ENCODE peak calls at places on chromosomes 4 and X, in six cellular contexts. G, C, X, I, U and E are unnamed samples.

GRCh38 chrX:110755061-110755460 is 40.6 kb downstream of the CHRDL1 start:
- DNase-seq in G (no peak), C (no peak), X (no peak), I (no peak), U (no peak), E (no peak)

GRCh38 chr4:3314706-3315260 is 22.0 kb downstream of the RGS12 start:
- DNase-seq in G (peak; percentile 16), C (no peak), X (no peak), I (no peak), U (no peak), E (no peak)

GRCh38 chr4:76951333-76952033 is 1.9 kb downstream of the SEPTIN11 start:
- DNase-seq in G (no peak), C (no peak), X (no peak), I (no peak), U (no peak), E (no peak)

GRCh38 chrX:119981286-119982070 is 37.9 kb upstream of the NKAP start:
- DNase-seq in G (peak; percentile 60), C (no peak), X (peak; percentile 65), I (peak; percentile 49), U (no peak), E (no peak)

GRCh38 chrX:115642895-115643530 is 82.0 kb downstream of the PLS3 start:
- DNase-seq in G (no peak), C (no peak), X (peak; percentile 14), I (peak; percentile 52), U (no peak), E (peak; percentile 68)

GRCh38 chr4:95929448-95930064 is 89.7 kb downstream of the PDHA2 start:
- DNase-seq in G (no peak), C (no peak), X (peak; percentile 35), I (no peak), U (no peak), E (no peak)

GRCh38 chr4:143773998-143774898 is 73.8 kb upstream of the FREM3 start:
- DNase-seq in G (peak; percentile 76), C (no peak), X (peak; percentile 68), I (peak; percentile 72), U (no peak), E (peak; percentile 32)

GRCh38 chr4:80069108-80069836 is 3.8 kb downstream of the ANTXR2 start:
- DNase-seq in G (no peak), C (no peak), X (no peak), I (no peak), U (no peak), E (no peak)

GRCh38 chr4:125770814-125771398 is 456.2 kb downstream of the FAT4 start:
- DNase-seq in G (no peak), C (no peak), X (no peak), I (no peak), U (no peak), E (no peak)

GRCh38 chr4:175339100-175339707 is 421.0 kb downstream of the ADAM29 start:
- DNase-seq in G (no peak), C (no peak), X (no peak), I (no peak), U (no peak), E (no peak)

GRCh38 chrX:87299563-87300160 is 217.9 kb upstream of the KLHL4 start:
- DNase-seq in G (no peak), C (no peak), X (peak; percentile 16), I (peak; percentile 4), U (no peak), E (no peak)

GRCh38 chr4:6909113-6909969 is at the start of gene TBC1D14:
- DNase-seq in G (peak; percentile 89), C (peak; percentile 89), X (peak; percentile 89), I (peak; percentile 91), U (peak; percentile 90), E (peak; percentile 65)

GRCh38 chrX:13994104-13994503 is 35.6 kb downstream of the GEMIN8 start:
- DNase-seq in G (no peak), C (no peak), X (no peak), I (no peak), U (no peak), E (no peak)

GRCh38 chr4:32022071-32022470 is 1301.9 kb downstream of the PCDH7 start:
- DNase-seq in G (no peak), C (no peak), X (no peak), I (no peak), U (no peak), E (no peak)

GRCh38 chr4:187685247-187685646 is 310.3 kb upstream of the ZFP42 start:
- DNase-seq in G (no peak), C (no peak), X (no peak), I (no peak), U (no peak), E (no peak)

GRCh38 chr4:11487876-11488545 is 59.3 kb upstream of the HS3ST1 start:
- DNase-seq in G (no peak), C (no peak), X (no peak), I (no peak), U (no peak), E (no peak)

GRCh38 chr4:2105559-2105958 is 46.4 kb downstream of the NAT8L start:
- DNase-seq in G (no peak), C (no peak), X (no peak), I (no peak), U (no peak), E (no peak)

GRCh38 chr4:181261279-181261678 is 981.9 kb upstream of the TENM3 start:
- DNase-seq in G (no peak), C (no peak), X (peak; percentile 10), I (no peak), U (no peak), E (no peak)

GRCh38 chrX:139429913-139430312 is 100.6 kb upstream of the F9 start:
- DNase-seq in G (no peak), C (no peak), X (no peak), I (no peak), U (no peak), E (no peak)

GRCh38 chrX:31656013-31656412 is 584.2 kb upstream of the FTHL17 start:
- DNase-seq in G (no peak), C (no peak), X (no peak), I (no peak), U (no peak), E (no peak)

GRCh38 chr4:3073158-3074077 is 920 bp downstream of the HTT-AS start:
- DNase-seq in G (peak; percentile 45), C (peak; percentile 23), X (no peak), I (no peak), U (no peak), E (no peak)

GRCh38 chrX:130114141-130114561 is 3.9 kb upstream of the ELF4 start:
- DNase-seq in G (no peak), C (no peak), X (no peak), I (no peak), U (no peak), E (no peak)

DNA sequence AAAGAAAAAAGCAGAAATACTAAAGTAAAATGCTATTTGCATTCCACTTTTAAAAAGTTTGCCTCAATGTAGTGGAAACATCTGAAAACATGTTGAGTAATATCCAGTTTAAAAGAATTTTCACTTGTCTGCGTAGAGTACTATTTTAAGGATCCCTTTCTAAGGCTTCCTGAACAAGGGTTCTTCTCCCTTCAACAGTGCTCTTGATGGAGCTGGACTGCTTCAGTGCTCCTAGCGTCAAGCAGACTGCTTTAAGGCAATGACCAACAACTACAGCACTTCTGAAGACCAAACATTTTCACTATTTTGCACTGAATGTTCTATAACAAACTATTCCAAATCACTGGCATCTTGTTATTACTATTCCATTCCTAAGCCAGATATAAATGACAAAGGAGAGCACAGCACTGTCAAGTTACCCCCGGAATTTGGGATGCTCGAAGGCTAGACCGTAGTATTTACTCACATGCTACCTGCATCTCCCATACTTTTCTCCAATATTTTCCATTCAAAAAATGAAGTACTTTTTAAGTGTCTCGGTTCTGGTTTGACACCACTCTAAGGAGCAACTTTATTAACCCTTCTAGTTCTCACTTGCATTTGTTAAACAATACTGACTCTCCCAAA is 36.1 kb downstream of the TMEM165 start:
- DNase-seq in G (no peak), C (no peak), X (no peak), I (no peak), U (no peak), E (no peak)
- TF ChIP-seq CTCF in G (no peak), C (no peak), X (no peak), I (no peak), U (no peak), E (no peak)

DNA sequence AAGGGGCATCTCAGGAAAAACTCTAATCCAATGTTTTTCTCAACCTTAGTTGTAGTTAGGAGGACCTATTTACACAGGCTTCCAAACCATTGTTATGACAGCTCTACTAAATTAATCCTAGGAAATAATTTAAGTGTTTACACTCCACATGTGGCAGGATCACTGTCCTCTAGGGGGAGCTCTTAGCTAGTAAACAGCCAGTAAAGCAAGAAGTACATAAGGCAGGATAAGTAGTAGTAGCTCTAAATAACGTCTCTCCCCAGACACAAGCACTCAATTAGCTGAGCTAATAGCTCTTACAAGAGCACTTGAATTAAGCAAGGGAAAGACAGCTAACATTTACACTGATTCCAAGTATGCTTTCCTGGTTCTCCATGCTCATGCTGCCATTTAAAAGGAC is 37.3 kb downstream of the NUDT11 start:
- DNase-seq in G (no peak), C (no peak), X (peak; percentile 54), I (peak; percentile 8), U (no peak), E (no peak)
- TF ChIP-seq CTCF in G (peak; percentile 69), C (peak; percentile 34), X (peak; percentile 75), I (peak; percentile 15), U (peak; percentile 26), E (peak; percentile 41)

GRCh38 chrX:135698924-135699323 is 14.5 kb upstream of the CT45A1 start:
- DNase-seq in G (no peak), C (no peak), X (no peak), I (no peak), U (no peak), E (no peak)

GRCh38 chrX:135695471-135695870 is 18.0 kb upstream of the CT45A1 start:
- DNase-seq in G (no peak), C (no peak), X (no peak), I (no peak), U (no peak), E (no peak)

DNA sequence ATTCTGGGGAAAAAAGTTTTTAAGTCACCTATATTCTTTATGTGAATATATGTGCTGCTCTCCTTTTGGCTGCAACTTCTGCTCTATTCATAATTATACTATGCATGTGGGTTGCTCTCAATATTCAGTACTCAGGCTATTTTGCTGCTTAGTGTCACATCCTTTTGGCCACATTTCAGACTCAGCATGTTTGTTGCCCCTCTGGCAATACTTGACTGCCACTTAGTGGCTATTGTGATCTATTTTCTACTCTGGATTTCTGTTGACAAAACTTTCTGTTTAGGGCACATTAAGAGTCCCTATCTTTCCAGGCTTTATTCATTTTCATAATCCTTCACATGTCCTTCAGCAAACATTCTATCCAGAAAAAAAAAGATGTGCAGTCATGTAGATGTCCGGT is 15.8 kb upstream of the CT45A1 start:
- DNase-seq in G (no peak), C (no peak), X (no peak), I (no peak), U (no peak), E (no peak)
- TF ChIP-seq CTCF in G (no peak), C (peak; percentile 12), X (peak; percentile 18), I (no peak), U (no peak), E (no peak)

GRCh38 chrX:17359500-17359899 is 15.5 kb upstream of the NHS start:
- DNase-seq in G (no peak), C (no peak), X (no peak), I (no peak), U (no peak), E (no peak)

GRCh38 chrX:17355976-17356375 is 19.0 kb upstream of the NHS start:
- DNase-seq in G (peak; percentile 32), C (no peak), X (no peak), I (no peak), U (no peak), E (no peak)

DNA sequence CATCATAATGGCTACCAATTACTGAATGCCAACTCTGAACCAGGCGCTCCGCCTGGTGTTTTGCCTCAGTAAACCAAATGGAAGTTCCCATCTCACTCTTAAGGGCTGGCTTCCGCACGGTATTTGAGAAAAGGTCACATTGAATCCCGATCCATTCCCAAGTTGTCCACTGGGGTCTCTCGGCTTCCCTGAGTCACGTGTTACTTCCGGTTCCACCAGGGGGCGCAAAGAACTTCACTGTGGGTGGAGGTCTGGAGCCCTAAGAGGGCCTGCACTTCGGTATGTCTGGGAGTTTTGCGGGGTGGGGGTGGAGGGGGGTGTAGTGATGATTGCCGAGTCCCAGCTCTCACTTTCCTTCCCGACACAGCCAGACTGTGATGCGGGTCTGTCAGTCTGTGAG is 13.4 kb upstream of the NHS start:
- DNase-seq in G (peak; percentile 63), C (no peak), X (peak; percentile 23), I (no peak), U (no peak), E (no peak)
- TF ChIP-seq CTCF in G (peak; percentile 85), C (no peak), X (peak; percentile 67), I (no peak), U (no peak), E (peak; percentile 8)